ENCODE peak calls at places on chromosomes 16 and 17, in eight cellular contexts. Y, C, F, K, V, P, U and D are unnamed samples.

GRCh38 chr16:46711106-46711769 is 21.8 kb downstream of the ORC6 start:
- DNase-seq in Y (no peak), C (no peak), F (no peak), K (no peak), V (peak; percentile 17), P (no peak), U (no peak), D (no peak)

GRCh38 chr17:31466096-31466495 is 74.6 kb downstream of the RAB11FIP4 start:
- DNase-seq in Y (no peak), C (no peak), F (no peak), K (no peak), V (no peak), P (no peak), U (no peak), D (no peak)

GRCh38 chr17:79922798-79923197 is 83.6 kb upstream of the CBX4 start:
- DNase-seq in Y (no peak), C (no peak), F (no peak), K (no peak), V (no peak), P (no peak), U (no peak), D (no peak)

GRCh38 chr17:77697480-77698400 is 260.8 kb upstream of the TNRC6C start:
- DNase-seq in Y (no peak), C (no peak), F (no peak), K (no peak), V (no peak), P (no peak), U (no peak), D (no peak)

GRCh38 chr16:80739523-80739922 is 64.9 kb downstream of the CDYL2 start:
- DNase-seq in Y (no peak), C (no peak), F (no peak), K (no peak), V (no peak), P (no peak), U (no peak), D (no peak)

GRCh38 chr16:48494742-48495141 is 109.5 kb upstream of the SIAH1 start:
- DNase-seq in Y (no peak), C (no peak), F (no peak), K (no peak), V (no peak), P (no peak), U (no peak), D (no peak)

GRCh38 chr17:59846391-59847165 is 46.2 kb downstream of the TUBD1 start:
- DNase-seq in Y (peak; percentile 79), C (no peak), F (no peak), K (peak; percentile 45), V (peak; percentile 51), P (peak; percentile 94), U (no peak), D (no peak)

GRCh38 chr17:80030730-80031410 is 4.8 kb downstream of the TBC1D16 start:
- DNase-seq in Y (no peak), C (no peak), F (peak; percentile 92), K (peak; percentile 92), V (peak; percentile 74), P (no peak), U (no peak), D (no peak)

GRCh38 chr16:21276090-21276489 is 2.0 kb downstream of the CRYM start:
- DNase-seq in Y (no peak), C (no peak), F (no peak), K (no peak), V (no peak), P (no peak), U (no peak), D (no peak)

GRCh38 chr17:19753049-19753444 is 4.9 kb upstream of the ALDH3A1 start:
- DNase-seq in Y (peak; percentile 61), C (no peak), F (peak; percentile 77), K (peak; percentile 91), V (peak; percentile 80), P (peak; percentile 79), U (no peak), D (no peak)

GRCh38 chr16:20072524-20073202 is 1.0 kb downstream of the GPR139 start:
- DNase-seq in Y (no peak), C (no peak), F (no peak), K (no peak), V (no peak), P (no peak), U (no peak), D (no peak)

GRCh38 chr16:12132290-12132689 is 155.8 kb downstream of the SNX29 start:
- DNase-seq in Y (no peak), C (no peak), F (no peak), K (no peak), V (no peak), P (no peak), U (no peak), D (no peak)

GRCh38 chr17:39219647-39220154 is 6.0 kb downstream of the STAC2 start:
- DNase-seq in Y (no peak), C (no peak), F (no peak), K (no peak), V (no peak), P (no peak), U (no peak), D (no peak)

GRCh38 chr16:85615852-85616607 is 2.9 kb downstream of the GSE1 start:
- DNase-seq in Y (no peak), C (no peak), F (peak; percentile 78), K (peak; percentile 79), V (peak; percentile 83), P (peak; percentile 48), U (no peak), D (no peak)

GRCh38 chr17:19460695-19461094 is 49.7 kb downstream of the RNF112 start:
- DNase-seq in Y (no peak), C (no peak), F (no peak), K (no peak), V (peak; percentile 22), P (no peak), U (no peak), D (no peak)

GRCh38 chr16:87077750-87078127 is 239.5 kb downstream of the C16orf95 start:
- DNase-seq in Y (no peak), C (no peak), F (no peak), K (no peak), V (no peak), P (no peak), U (no peak), D (no peak)

GRCh38 chr17:9434502-9435113 is 141.0 kb downstream of the STX8 start:
- DNase-seq in Y (no peak), C (no peak), F (no peak), K (peak; percentile 33), V (no peak), P (no peak), U (no peak), D (no peak)

GRCh38 chr16:27284865-27285675 is 16.5 kb upstream of the NSMCE1 start:
- DNase-seq in Y (no peak), C (no peak), F (no peak), K (no peak), V (no peak), P (no peak), U (no peak), D (no peak)

GRCh38 chr16:28311913-28312312 is 19.6 kb downstream of the SBK1 start:
- DNase-seq in Y (no peak), C (no peak), F (no peak), K (no peak), V (no peak), P (no peak), U (no peak), D (no peak)

GRCh38 chr17:48640858-48641180 is 14.7 kb upstream of the HOXB9 start:
- DNase-seq in Y (no peak), C (no peak), F (no peak), K (no peak), V (no peak), P (no peak), U (no peak), D (no peak)

GRCh38 chr17:48641541-48642058 is 15.4 kb upstream of the HOXB9 start:
- DNase-seq in Y (no peak), C (no peak), F (no peak), K (no peak), V (no peak), P (no peak), U (no peak), D (no peak)

GRCh38 chr17:48642059-48642842 is 16.1 kb upstream of the HOXB9 start:
- DNase-seq in Y (no peak), C (no peak), F (no peak), K (no peak), V (peak; percentile 81), P (no peak), U (no peak), D (no peak)

GRCh38 chr17:48639136-48639535 is 13.0 kb upstream of the HOXB9 start:
- DNase-seq in Y (no peak), C (no peak), F (no peak), K (no peak), V (peak; percentile 87), P (no peak), U (peak; percentile 68), D (no peak)

GRCh38 chr17:48639982-48640857 is 14.1 kb upstream of the HOXB9 start:
- DNase-seq in Y (no peak), C (no peak), F (no peak), K (no peak), V (no peak), P (no peak), U (no peak), D (no peak)
- TF ChIP-seq POLR2AphosphoS5 in Y (no peak), C (no peak), F (no peak), K (no peak), V (no peak), P (no peak), U (no peak), D (no peak)

DNA sequence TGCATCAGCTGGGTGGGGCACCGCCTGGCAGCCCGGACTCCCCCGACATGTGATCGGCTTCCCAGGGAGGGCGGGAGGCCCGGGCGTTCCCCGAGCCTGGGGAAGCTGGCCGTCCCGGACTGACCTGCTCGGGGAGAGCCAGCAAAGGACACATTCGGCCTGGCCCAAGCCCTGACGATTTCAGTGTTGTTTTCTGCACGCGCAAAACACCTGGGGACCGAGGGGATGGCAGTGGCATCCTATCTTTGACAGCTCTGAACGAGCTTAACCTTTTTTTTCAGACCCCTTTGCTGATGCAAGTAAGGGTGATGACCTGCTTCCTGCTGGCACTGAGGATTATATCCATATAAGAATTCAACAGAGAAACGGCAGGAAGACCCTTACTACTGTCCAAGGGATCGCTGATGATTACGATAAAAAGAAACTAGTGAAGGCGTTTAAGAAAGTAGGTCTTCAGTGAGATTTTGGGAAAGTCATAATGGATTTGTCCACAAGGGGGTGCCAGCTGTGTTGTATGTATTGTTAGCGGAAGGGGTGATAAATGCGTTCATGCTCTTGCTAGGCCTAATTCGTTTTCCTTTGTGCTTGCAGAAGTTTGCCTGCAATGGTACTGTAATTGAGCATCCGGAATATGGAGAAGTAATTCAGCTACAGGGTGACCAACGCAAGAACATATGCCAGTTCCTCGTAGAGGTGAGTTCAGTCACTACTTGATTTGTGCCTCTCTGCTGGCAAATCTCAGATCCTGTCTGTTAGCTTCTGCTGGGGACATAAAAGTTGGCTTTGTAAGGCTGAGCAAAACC is 1.0 kb downstream of the EIF1 start:
- DNase-seq in Y (no peak), C (no peak), F (no peak), K (no peak), V (peak; percentile 34), P (no peak), U (no peak), D (no peak)
- H3K36me3 ChIP-seq in Y (peaks cover 27% of the 10 kb centered on the region), C (peaks cover 27% of the 10 kb centered on the region), F (no peaks in the 10 kb centered on the region), K (peaks cover 53% of the 10 kb centered on the region), V (peaks cover 10% of the 10 kb centered on the region), P (peaks cover 41% of the 10 kb centered on the region), U (peaks cover 49% of the 10 kb centered on the region), D (peaks cover 51% of the 10 kb centered on the region)

GRCh38 chr17:17749025-17749772 is 67.9 kb downstream of the RAI1 start:
- DNase-seq in Y (no peak), C (no peak), F (no peak), K (no peak), V (no peak), P (no peak), U (no peak), D (no peak)
- TF ChIP-seq POLR2AphosphoS5 in Y (no peak), C (no peak), F (no peak), K (no peak), V (no peak), P (no peak), U (no peak), D (no peak)

GRCh38 chr16:2935418-2935817 is 23.7 kb downstream of the FLYWCH1 start:
- DNase-seq in Y (no peak), C (no peak), F (no peak), K (no peak), V (no peak), P (no peak), U (no peak), D (no peak)
- H3K36me3 ChIP-seq in Y (no peaks in the 10 kb centered on the region), C (no peaks in the 10 kb centered on the region), F (no peaks in the 10 kb centered on the region), K (peaks cover 92% of the 10 kb centered on the region), V (no peaks in the 10 kb centered on the region), P (peaks cover 7% of the 10 kb centered on the region), U (peaks cover 60% of the 10 kb centered on the region), D (peaks cover 13% of the 10 kb centered on the region)